ENCODE peak calls at places on chromosomes 1 and 21, in ten cellular contexts. Y, C, O, L, S, W, N, P, B and F are unnamed samples. For H3K36me3, the result is how much of the 10 kb centered on the place peaks cover.

GRCh38 chr1:51535006-51535592 is 16.0 kb upstream of the EPS15 start:
- DNase-seq in Y (peak), S (no peak), B (peak), C (peak), N (peak), L (no peak), P (peak), W (peak), O (no peak), F (peak)

GRCh38 chr1:33429846-33430750 is 797 bp downstream of the PHC2 start:
- DNase-seq in S (no peak), Y (peak), P (no peak), N (no peak), L (no peak), O (peak), C (peak), W (no peak), B (peak), F (no peak)

GRCh38 chr1:113998361-113998760 is 19.1 kb downstream of the OLFML3 start:
- DNase-seq in C (no peak), B (no peak), P (no peak), L (no peak), N (no peak), Y (no peak), W (no peak), O (no peak), S (no peak), F (no peak)

GRCh38 chr1:22789356-22789994 is 78.8 kb downstream of the EPHB2 start:
- DNase-seq in C (no peak), P (no peak), O (no peak), B (no peak), L (no peak), N (no peak), W (no peak), S (no peak), Y (no peak), F (no peak)

GRCh38 chr1:211035821-211036380 is 98.0 kb downstream of the KCNH1 start:
- DNase-seq in P (no peak), C (no peak), B (no peak), O (no peak), Y (no peak), L (no peak), S (no peak), W (no peak), N (no peak), F (no peak)

GRCh38 chr1:94160811-94161210 is 39.9 kb upstream of the ABCA4 start:
- DNase-seq in Y (no peak), S (no peak), O (no peak), C (no peak), P (peak), L (no peak), W (no peak), N (no peak), B (no peak), F (peak)

GRCh38 chr21:30831194-30831765 is 1.7 kb upstream of the KRTAP7-1 start:
- DNase-seq in L (no peak), P (peak), Y (no peak), W (peak), O (no peak), S (no peak), B (peak), C (no peak), N (no peak), F (peak)

GRCh38 chr1:228988655-228989054 is 253.4 kb downstream of the RHOU start:
- DNase-seq in N (no peak), O (no peak), P (no peak), S (no peak), L (no peak), B (no peak), Y (no peak), C (no peak), W (no peak), F (no peak)

GRCh38 chr21:45248301-45248892 is 39.3 kb downstream of the POFUT2 start:
- DNase-seq in Y (no peak), C (no peak), S (peak), P (no peak), L (no peak), W (no peak), O (no peak), N (no peak), B (no peak), F (no peak)

GRCh38 chr1:101301446-101301845 is 64.6 kb downstream of the S1PR1 start:
- DNase-seq in O (no peak), Y (no peak), W (no peak), C (no peak), B (no peak), P (no peak), L (no peak), S (no peak), N (no peak), F (no peak)

GRCh38 chr21:26117972-26118367 is 52.6 kb downstream of the APP start:
- DNase-seq in S (no peak), O (no peak), N (no peak), L (no peak), W (no peak), Y (no peak), B (no peak), C (no peak), P (no peak), F (no peak)

GRCh38 chr1:119632836-119633235 is 15.2 kb downstream of the ZNF697 start:
- DNase-seq in W (no peak), P (no peak), N (no peak), Y (no peak), C (no peak), O (no peak), L (no peak), B (no peak), S (no peak), F (no peak)

GRCh38 chr1:116375165-116375883 is 2.3 kb downstream of the ATP1A1 start:
- DNase-seq in S (no peak), C (no peak), W (peak), L (no peak), Y (no peak), P (no peak), O (no peak), B (no peak), N (no peak), F (peak)

GRCh38 chr21:40120944-40121575 is 253.8 kb downstream of the PCP4 start:
- DNase-seq in N (no peak), O (no peak), Y (no peak), C (no peak), W (no peak), S (no peak), L (no peak), P (peak), B (no peak), F (no peak)

GRCh38 chr1:198265073-198265661 is 108.4 kb downstream of the NEK7 start:
- DNase-seq in N (no peak), L (no peak), B (no peak), S (no peak), O (no peak), P (no peak), Y (no peak), W (no peak), C (no peak), F (no peak)
- H3K36me3 ChIP-seq in N (under half), L (under half), B (under half), S (under half), O (under half), P (under half), Y (under half), W (under half), C (under half), F (under half)

GRCh38 chr1:24926596-24927249 is 3.4 kb downstream of the RUNX3 start:
- DNase-seq in N (no peak), C (no peak), S (no peak), W (no peak), L (no peak), B (no peak), Y (no peak), P (no peak), O (no peak), F (peak)
- H3K36me3 ChIP-seq in N (under half), C (under half), S (under half), W (under half), L (under half), B (under half), Y (under half), P (under half), O (half or more), F (under half)

DNA sequence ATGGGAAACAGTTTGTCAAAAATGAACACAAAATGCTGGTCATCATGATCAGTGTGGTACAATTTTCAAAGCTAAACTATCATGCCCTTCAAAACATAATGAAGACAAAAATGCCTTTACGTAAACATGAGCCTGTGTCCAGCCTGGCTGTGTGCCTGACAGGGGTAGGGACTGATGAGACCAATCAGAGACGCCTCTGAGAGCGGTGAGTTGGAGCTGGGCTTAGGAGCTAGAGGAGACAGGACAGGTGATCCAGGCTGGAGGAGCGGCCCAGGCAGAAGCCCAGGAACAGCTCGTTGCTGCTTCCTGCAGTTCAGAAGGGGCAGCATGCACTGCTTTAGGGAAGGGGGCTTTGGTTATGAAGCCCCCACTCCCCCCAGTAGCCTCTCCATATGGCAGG is 70.0 kb downstream of the ARHGEF10L start:
- DNase-seq in B (no peak), O (no peak), P (no peak), L (no peak), C (no peak), Y (no peak), N (no peak), W (no peak), S (no peak), F (no peak)
- H3K36me3 ChIP-seq in B (under half), O (half or more), P (half or more), L (under half), C (under half), Y (under half), N (under half), W (under half), S (under half), F (under half)

DNA sequence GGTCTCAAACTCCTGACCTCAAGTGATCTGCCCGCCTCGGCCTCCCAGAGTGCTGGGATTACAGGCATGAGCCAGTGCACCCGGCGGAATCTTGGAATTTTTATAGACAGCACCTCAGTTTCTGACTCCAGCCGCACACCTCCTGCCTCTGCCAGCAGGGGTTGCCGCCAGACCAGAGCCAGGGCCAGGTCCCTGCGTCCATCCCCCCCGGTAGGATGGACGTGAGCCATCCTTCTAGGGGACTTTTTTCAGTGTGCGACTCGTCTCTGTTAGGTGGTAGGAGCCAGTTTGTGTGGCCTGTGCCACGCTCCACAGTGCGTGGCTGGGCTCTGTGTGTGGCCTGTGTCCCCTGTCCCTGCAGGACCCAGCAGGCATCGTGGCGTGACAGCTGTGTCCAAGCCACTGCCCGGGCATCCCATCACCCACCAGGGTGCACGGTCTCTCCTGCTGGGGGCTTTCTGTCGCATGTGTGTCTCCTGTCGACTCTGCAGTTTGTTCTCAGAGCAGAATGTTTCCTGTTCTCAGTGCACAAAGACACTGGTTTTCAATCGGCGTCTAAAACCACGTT is 15.6 kb downstream of the CSTB start:
- DNase-seq in N (no peak), W (no peak), O (no peak), Y (no peak), C (no peak), L (no peak), B (no peak), S (no peak), P (no peak), F (no peak)
- H3K36me3 ChIP-seq in N (under half), W (under half), O (half or more), Y (under half), C (under half), L (under half), B (under half), S (half or more), P (half or more), F (under half)

GRCh38 chr21:46255166-46255565 is 26.6 kb upstream of the LSS start:
- DNase-seq in W (no peak), S (no peak), Y (no peak), N (no peak), L (peak), P (no peak), C (no peak), O (no peak), B (no peak), F (no peak)
- H3K36me3 ChIP-seq in W (under half), S (half or more), Y (under half), N (half or more), L (half or more), P (half or more), C (under half), O (half or more), B (under half), F (half or more)

GRCh38 chr1:109924316-109924715 is 13.7 kb downstream of the CSF1 start:
- DNase-seq in S (no peak), Y (no peak), P (no peak), L (no peak), B (no peak), C (peak), O (no peak), N (no peak), W (no peak), F (no peak)
- H3K36me3 ChIP-seq in S (under half), Y (under half), P (half or more), L (half or more), B (half or more), C (under half), O (half or more), N (under half), W (under half), F (under half)

GRCh38 chr1:52659851-52660596 is 27.1 kb downstream of the SHISAL2A start:
- DNase-seq in O (no peak), B (no peak), L (no peak), S (no peak), C (no peak), W (no peak), N (no peak), P (peak), Y (no peak), F (no peak)
- H3K36me3 ChIP-seq in O (under half), B (under half), L (under half), S (under half), C (under half), W (under half), N (under half), P (under half), Y (under half), F (under half)

GRCh38 chr1:151051356-151052009 is 3.9 kb downstream of the C1orf56 start:
- DNase-seq in S (no peak), O (no peak), B (no peak), C (no peak), W (no peak), L (no peak), P (no peak), N (no peak), Y (no peak), F (no peak)
- H3K36me3 ChIP-seq in S (half or more), O (half or more), B (under half), C (under half), W (under half), L (half or more), P (half or more), N (under half), Y (under half), F (half or more)

GRCh38 chr1:37549341-37549740 is 4.8 kb downstream of the SNIP1 start:
- DNase-seq in L (no peak), P (no peak), O (no peak), B (no peak), N (no peak), C (no peak), Y (no peak), W (no peak), S (no peak), F (no peak)

GRCh38 chr1:37540036-37540785 is 13.9 kb downstream of the SNIP1 start:
- DNase-seq in P (no peak), L (no peak), N (no peak), S (no peak), W (no peak), O (no peak), Y (no peak), B (no peak), C (no peak), F (no peak)

GRCh38 chr1:37544530-37544929 is 9.6 kb downstream of the SNIP1 start:
- DNase-seq in L (no peak), S (no peak), W (no peak), B (no peak), C (no peak), N (no peak), P (no peak), Y (no peak), O (no peak), F (no peak)
- H3K36me3 ChIP-seq in L (half or more), S (half or more), W (under half), B (under half), C (under half), N (under half), P (half or more), Y (under half), O (half or more), F (under half)

DNA sequence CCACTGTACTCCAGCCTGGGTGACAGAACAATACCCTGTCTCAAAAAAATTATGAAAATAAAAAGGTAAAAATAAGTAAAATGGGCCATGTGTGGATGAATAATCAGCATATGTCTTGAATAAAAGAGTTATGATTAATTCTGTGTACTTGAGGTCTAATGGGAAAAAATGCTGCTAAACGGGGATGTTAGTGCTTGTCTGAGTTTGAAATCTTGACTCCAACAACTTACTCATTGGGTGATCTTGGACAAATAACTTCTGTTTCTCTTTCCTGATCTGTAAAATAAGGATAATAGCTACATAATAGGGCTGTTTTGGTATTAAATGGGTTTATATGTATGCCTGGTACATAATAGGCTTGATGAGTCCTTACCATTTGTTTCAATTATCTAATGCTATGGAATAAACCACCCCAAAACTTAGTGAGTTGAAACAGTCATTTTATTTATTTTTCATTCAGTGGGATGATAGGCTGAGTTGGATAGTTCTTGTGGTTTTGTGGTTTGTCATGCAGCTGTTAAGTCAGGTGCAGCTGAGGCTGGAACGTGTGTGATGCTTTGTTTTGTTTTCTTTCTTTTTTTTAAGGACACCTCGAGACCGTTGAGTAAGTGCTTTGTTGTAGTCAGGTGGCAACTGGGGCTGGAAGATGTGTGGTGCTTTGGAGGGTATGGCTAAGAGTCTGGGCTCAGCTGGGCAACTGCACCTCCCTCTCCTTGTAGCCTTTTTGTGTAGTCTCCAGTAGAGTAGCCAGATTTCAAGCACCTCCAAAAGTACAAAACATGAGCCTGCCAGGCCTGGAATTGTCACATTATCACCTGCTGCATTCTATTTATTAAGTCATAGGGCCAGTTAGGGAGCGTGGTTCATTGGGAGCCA is 4.9 kb downstream of the MDM4 start:
- DNase-seq in P (no peak), B (peak), N (peak), W (no peak), C (no peak), O (no peak), L (no peak), Y (no peak), S (no peak), F (no peak)
- H3K36me3 ChIP-seq in P (half or more), B (under half), N (under half), W (under half), C (under half), O (half or more), L (under half), Y (under half), S (half or more), F (half or more)